ENCODE peak calls at places on chromosomes 4 and X, in nine cellular contexts. B is body of pancreas, D is sigmoid colon, L is uterus, M is right lobe of liver, J is IMR-90, H is suprapubic skin, C is spleen, I is HCT116. R is an unnamed sample. For H3K4me1, the result is how much of the 10 kb centered on the place peaks cover.

GRCh38 chr4:164136181-164136616 is 617.7 kb upstream of the SMIM31 start:
- DNase-seq in C (no peak), J (peak), M (no peak), I (peak), L (no peak), H (no peak), B (no peak), D (no peak), R (no peak)

GRCh38 chrX:154607370-154607769 is 11.7 kb downstream of the CTAG1B start:
- DNase-seq in H (no peak), M (peak), J (no peak), C (no peak), L (no peak), D (no peak), I (no peak), B (no peak), R (no peak)

GRCh38 chr4:167606551-167606950 is 372.3 kb upstream of the SPOCK3 start:
- DNase-seq in D (no peak), M (no peak), C (no peak), I (no peak), H (no peak), J (no peak), B (no peak), L (no peak), R (no peak)

GRCh38 chrX:107748490-107748889 is 27.1 kb downstream of the TSC22D3 start:
- DNase-seq in C (no peak), I (no peak), M (no peak), H (no peak), B (no peak), J (no peak), D (no peak), L (no peak), R (no peak)

GRCh38 chr4:54318904-54319303 is 89.8 kb downstream of the PDGFRA start:
- DNase-seq in M (no peak), C (no peak), H (no peak), J (peak), I (peak), D (no peak), L (no peak), B (no peak), R (no peak)

GRCh38 chr4:41288254-41288653 is 31.5 kb downstream of the UCHL1 start:
- DNase-seq in M (no peak), H (no peak), C (no peak), L (no peak), J (no peak), I (no peak), D (no peak), B (no peak), R (no peak)

GRCh38 chr4:107561481-107561880 is 158.6 kb downstream of the PAPSS1 start:
- DNase-seq in M (no peak), D (no peak), J (no peak), H (no peak), B (no peak), C (no peak), L (no peak), I (no peak), R (no peak)

GRCh38 chr4:113008726-113009125 is 40.7 kb upstream of the ANK2 start:
- DNase-seq in B (no peak), I (no peak), J (no peak), C (no peak), L (no peak), H (no peak), M (no peak), D (no peak), R (no peak)

GRCh38 chr4:98728433-98728832 is 70.0 kb upstream of the TSPAN5 start:
- DNase-seq in I (no peak), L (no peak), D (no peak), H (no peak), C (no peak), M (no peak), J (peak), B (no peak), R (no peak)

GRCh38 chrX:84501798-84502628 is at the start of gene HDX:
- DNase-seq in J (peak), M (peak), H (peak), B (peak), D (peak), L (peak), C (peak), I (no peak), R (peak)

GRCh38 chrX:23752740-23753435 is 9.8 kb upstream of the ACOT9 start:
- DNase-seq in L (no peak), B (no peak), J (peak), D (no peak), C (no peak), I (no peak), M (no peak), H (no peak), R (no peak)

GRCh38 chrX:20438871-20439526 is 172.3 kb upstream of the RPS6KA3 start:
- DNase-seq in L (no peak), J (no peak), C (no peak), B (no peak), D (no peak), I (no peak), H (no peak), M (no peak), R (no peak)

GRCh38 chr4:148770377-148770776 is 328.2 kb upstream of the NR3C2 start:
- DNase-seq in L (no peak), D (no peak), H (no peak), B (no peak), M (no peak), I (no peak), C (no peak), J (no peak), R (no peak)

GRCh38 chr4:15469402-15470148 is at the start of gene CC2D2A:
- DNase-seq in L (no peak), H (no peak), B (peak), I (no peak), J (peak), M (no peak), D (no peak), C (no peak), R (no peak)

GRCh38 chrX:33190016-33190415 is 21.3 kb downstream of the DMD start:
- DNase-seq in B (no peak), M (no peak), D (no peak), I (no peak), J (peak), H (no peak), C (no peak), L (no peak), R (no peak)

GRCh38 chr4:153257151-153257620 is 52.9 kb downstream of the TRIM2 start:
- DNase-seq in C (no peak), B (no peak), M (no peak), L (peak), D (no peak), H (no peak), J (peak), I (no peak), R (no peak)

GRCh38 chr4:36502350-36502749 is 220.9 kb downstream of the DTHD1 start:
- DNase-seq in H (no peak), M (no peak), D (no peak), B (no peak), I (no peak), J (no peak), L (no peak), C (no peak), R (no peak)

GRCh38 chr4:137253949-137254348 is 278.3 kb downstream of the PCDH18 start:
- DNase-seq in D (no peak), L (no peak), C (no peak), H (no peak), I (no peak), J (peak), M (no peak), B (no peak), R (no peak)

GRCh38 chr4:8892556-8893226 is 21.1 kb upstream of the HMX1 start:
- DNase-seq in D (no peak), M (no peak), B (no peak), L (no peak), I (no peak), C (no peak), J (no peak), H (no peak), R (no peak)

GRCh38 chrX:2462780-2463179 is 38.0 kb downstream of the DHRSX start:
- DNase-seq in J (no peak), I (no peak), D (no peak), L (no peak), B (no peak), M (peak), C (no peak), H (no peak), R (no peak)

GRCh38 chr4:143186202-143186601 is 1.5 kb downstream of the USP38 start:
- DNase-seq in D (no peak), L (no peak), C (no peak), H (no peak), B (no peak), I (no peak), M (no peak), J (peak), R (no peak)

GRCh38 chr4:72505314-72505744 is 63.7 kb downstream of the ADAMTS3 start:
- DNase-seq in L (no peak), B (peak), M (peak), D (no peak), J (peak), H (peak), C (peak), I (peak), R (no peak)

GRCh38 chrX:49269010-49269767 is 404 bp upstream of the PPP1R3F start:
- DNase-seq in L (peak), M (peak), B (peak), I (peak), J (peak), D (peak), H (peak), C (peak), R (peak)

GRCh38 chrX:49271341-49271740 is 1.7 kb downstream of the PPP1R3F start:
- DNase-seq in C (peak), I (no peak), H (peak), B (no peak), D (peak), M (no peak), L (no peak), J (no peak), R (no peak)

GRCh38 chrX:49268702-49269009 is 937 bp upstream of the PPP1R3F start:
- DNase-seq in J (no peak), B (no peak), D (no peak), H (no peak), L (no peak), I (no peak), C (no peak), M (no peak), R (no peak)

GRCh38 chrX:49270249-49270921 is 792 bp downstream of the PPP1R3F start:
- DNase-seq in J (no peak), H (peak), B (no peak), M (peak), I (no peak), D (no peak), C (peak), L (no peak), R (no peak)

DNA sequence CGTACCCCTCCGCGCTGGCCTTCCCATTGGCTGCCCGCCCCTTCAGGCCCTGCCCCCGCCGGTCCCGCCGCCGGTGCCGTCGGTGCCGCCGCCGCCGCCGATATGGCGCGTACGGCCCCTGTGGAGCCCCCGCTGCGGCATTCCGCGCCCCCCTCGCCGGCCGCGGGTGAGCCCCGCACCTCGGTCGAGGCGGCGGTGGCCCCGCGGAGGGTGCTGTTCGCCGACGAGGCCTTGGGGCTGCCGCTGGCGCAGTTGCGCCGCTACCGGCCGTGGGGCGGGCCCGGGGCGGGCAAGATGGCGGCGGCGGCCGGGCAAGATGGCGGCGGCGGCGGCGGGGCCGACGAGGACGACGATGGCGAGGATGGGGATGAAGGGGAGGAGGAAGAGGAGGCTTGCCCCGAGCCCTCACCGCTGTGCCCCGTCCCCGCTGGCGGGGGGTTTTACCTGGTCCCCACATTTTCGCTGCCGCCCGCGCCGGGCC is at the start of gene PPP1R3F:
- DNase-seq in L (no peak), H (no peak), I (no peak), J (no peak), D (no peak), C (no peak), B (no peak), M (no peak), R (no peak)
- TF ChIP-seq POLR2A in L (no peak), H (peak), I (no peak), J (peak), D (no peak), C (no peak), B (peak), M (peak), R (no peak)

GRCh38 chrX:48891402-48892288 is 5.9 kb downstream of the TIMM17B start:
- DNase-seq in L (peak), M (peak), I (peak), D (peak), H (peak), B (peak), C (peak), J (peak), R (peak)
- H3K4me1 ChIP-seq in L (under half), M (under half), I (under half), D (under half), H (under half), B (under half), C (under half), J (under half), R (under half)

DNA sequence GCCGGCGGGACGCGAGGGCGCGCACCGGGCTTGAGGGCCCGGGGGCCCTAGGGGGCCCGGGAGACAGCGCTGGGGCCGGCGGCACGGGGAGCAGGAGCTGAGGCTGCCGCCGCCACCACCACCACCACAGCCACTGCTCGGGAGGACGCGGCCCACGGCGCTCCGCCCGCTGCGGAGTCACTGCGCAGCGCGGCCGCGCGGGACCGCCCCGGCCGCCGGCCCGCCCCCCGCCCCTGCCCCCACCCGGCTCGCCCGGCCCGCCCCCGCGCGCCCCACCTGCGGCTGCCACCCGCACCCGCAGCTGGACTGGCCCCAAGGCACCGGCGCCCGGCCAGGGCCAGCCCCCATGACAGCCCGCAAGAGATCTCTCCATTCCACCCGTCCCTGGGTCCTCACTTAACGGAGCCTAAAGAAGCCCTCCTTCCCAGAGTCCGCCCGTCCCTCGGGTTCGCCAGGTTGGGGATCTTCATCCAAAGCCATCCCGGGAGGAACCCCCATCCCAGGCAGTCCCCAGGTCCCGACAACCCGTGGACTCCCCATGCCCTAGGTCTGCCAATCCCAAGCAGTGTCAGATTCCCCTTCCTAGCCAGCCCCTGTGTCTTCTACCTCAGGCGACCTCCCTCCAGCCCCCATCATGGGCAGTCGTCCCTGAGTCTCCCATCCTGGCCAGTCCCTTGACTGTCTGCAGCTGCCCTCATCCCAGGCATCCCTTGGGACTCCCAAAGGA is 40.0 kb upstream of the IQSEC2 start:
- DNase-seq in L (no peak), B (peak), M (no peak), I (no peak), J (no peak), H (no peak), D (no peak), C (no peak), R (no peak)
- TF ChIP-seq POLR2A in L (peak), B (peak), M (peak), I (peak), J (no peak), H (no peak), D (no peak), C (no peak), R (no peak)

DNA sequence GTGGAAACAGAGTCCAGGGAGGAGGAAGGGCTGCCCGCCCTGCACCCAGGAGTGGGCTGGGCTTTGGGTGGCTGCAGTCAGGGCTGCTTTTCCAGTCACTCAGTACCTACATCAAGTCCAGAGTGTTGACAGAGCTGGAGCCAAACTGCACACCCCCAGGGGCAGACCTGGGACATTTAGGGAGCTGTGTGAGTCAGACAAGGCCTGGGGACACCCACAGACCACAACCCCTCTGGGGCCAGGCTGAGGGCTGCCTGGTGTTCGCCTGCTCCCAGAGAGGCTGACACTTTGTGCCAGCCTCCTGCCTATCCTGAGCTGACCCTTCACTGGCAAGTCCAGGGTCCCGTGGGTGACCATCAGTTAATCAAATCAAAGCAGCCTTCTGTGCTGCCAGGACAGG is 240.0 kb downstream of the BCOR start:
- DNase-seq in H (no peak), D (no peak), B (no peak), M (no peak), I (no peak), L (no peak), J (no peak), C (no peak), R (no peak)
- H3K4me1 ChIP-seq in H (under half), D (under half), B (under half), M (under half), I (under half), L (under half), J (under half), C (under half), R (under half)

GRCh38 chrX:40012800-40013682 is 84.7 kb downstream of the BCOR start:
- DNase-seq in L (peak), B (peak), H (peak), C (peak), M (peak), I (no peak), J (peak), D (peak), R (peak)
- TF ChIP-seq POLR2A in L (no peak), B (no peak), H (peak), C (no peak), M (peak), I (no peak), J (no peak), D (no peak), R (no peak)

DNA sequence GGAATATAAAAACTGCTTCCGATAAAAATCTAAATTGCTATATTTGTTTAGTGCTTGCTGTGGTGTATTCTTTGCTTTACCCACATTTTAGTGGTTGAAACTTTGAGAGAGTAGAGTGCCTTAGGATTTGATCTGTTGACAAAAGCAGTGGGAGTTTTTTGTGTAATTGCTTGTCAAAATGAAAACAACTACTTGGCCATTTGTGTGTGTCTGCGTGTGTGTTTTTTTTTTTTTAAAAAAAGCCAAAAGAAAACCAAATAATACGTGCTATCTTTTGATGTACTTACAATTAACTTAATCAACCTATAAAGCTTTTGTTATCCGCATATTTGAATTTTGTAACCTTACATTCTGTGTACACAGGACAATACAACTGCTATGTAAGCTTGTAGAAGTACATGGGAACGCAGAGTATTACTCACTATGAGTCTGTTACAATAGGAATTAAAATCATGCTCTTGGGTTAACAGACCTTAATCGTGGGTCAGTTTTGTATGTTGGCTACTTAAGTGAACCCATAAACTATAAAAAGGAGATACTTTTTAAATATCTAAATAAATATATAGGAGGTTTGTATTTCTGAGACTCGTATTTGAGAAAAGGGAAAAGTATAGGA is 353.5 kb downstream of the ARHGAP24 start:
- DNase-seq in H (no peak), M (no peak), D (no peak), C (no peak), L (no peak), J (peak), B (no peak), I (no peak), R (no peak)
- H3K4me1 ChIP-seq in H (under half), M (under half), D (under half), C (under half), L (under half), J (under half), B (half or more), I (under half), R (under half)

GRCh38 chrX:49100704-49101628 is 21.3 kb upstream of the WDR45 start:
- DNase-seq in J (peak), I (peak), B (peak), H (peak), M (peak), D (peak), L (peak), C (peak), R (peak)
- TF ChIP-seq POLR2A in J (no peak), I (no peak), B (peak), H (no peak), M (peak), D (no peak), L (no peak), C (no peak), R (no peak)

DNA sequence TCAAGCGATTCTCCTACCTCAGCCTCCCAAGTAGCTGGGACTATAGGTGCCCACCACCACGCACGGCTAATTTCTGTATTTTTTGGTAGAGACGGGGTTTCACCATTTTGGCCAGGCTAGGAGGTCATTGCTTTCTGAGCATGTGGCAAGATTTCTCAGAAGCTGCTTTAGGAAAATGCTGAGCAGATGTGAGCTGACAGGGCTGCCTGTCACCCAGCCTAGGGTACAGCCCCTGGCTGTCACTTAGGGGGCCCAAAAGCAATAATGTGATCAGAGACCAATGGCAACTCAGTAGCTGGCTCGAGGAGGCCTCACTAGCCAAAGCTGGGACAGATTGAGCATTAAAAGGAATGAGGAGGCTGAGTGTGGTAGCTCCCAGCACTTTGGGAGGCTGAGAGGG is 64.8 kb downstream of the TNIP2 start:
- DNase-seq in D (no peak), B (no peak), L (no peak), M (no peak), J (no peak), I (no peak), C (no peak), H (no peak), R (no peak)
- H3K4me1 ChIP-seq in D (under half), B (under half), L (under half), M (under half), J (under half), I (under half), C (under half), H (under half), R (under half)

DNA sequence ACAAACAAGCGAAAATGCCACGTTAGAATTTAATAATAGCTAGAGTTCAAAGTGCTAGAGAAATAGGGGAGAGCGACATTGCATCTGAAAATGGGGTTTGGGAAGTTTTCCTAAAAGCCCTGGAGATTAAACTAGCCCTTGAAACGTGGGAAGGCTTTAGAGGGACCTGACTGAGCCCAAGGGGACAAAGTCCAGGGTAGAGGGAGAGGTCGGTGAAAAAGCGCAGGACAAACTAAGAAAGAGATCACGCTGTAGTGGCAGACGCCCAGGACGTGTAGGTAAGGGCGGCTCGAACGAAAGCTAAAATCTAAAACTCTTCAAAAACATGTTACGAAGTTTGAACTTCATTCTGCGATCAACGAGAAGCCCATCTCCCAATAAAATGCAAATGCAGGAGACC is 1.1 kb upstream of the ATP11C start:
- DNase-seq in L (no peak), H (no peak), J (no peak), I (no peak), B (peak), D (no peak), M (peak), C (no peak), R (no peak)
- TF ChIP-seq POLR2A in L (no peak), H (no peak), J (no peak), I (no peak), B (no peak), D (no peak), M (no peak), C (no peak), R (no peak)